ENCODE peak calls at places on chromosomes 7 and 10, in six cellular contexts. R is activated CD4-positive, alpha-beta T cell treated with anti-CD3 and anti-CD28 coated beads, Interleukin-2, amount 50 U/mL, for 1 hour; N is neural crest cell; L is lower leg skin; H is bronchial epithelial cell; X is foreskin fibroblast. S is an unnamed sample.

GRCh38 chr7:46559194-46559576 is 638.1 kb upstream of the IGFBP3 start:
- DNase-seq in X (peak), L (no peak), R (no peak), H (peak), N (no peak), S (peak)

GRCh38 chr7:69811682-69812344 is 213.5 kb downstream of the AUTS2 start:
- DNase-seq in N (no peak), R (no peak), H (no peak), L (no peak), X (no peak), S (no peak)

GRCh38 chr7:116652793-116653192 is 19.2 kb upstream of the MET start:
- DNase-seq in X (no peak), L (no peak), N (no peak), H (peak), R (no peak), S (no peak)

GRCh38 chr7:101507791-101508252 is 121.3 kb downstream of the MYL10 start:
- DNase-seq in L (no peak), N (peak), R (peak), X (peak), H (peak), S (peak)

GRCh38 chr10:78899996-78900714 is 168.6 kb upstream of the ZMIZ1 start:
- DNase-seq in N (no peak), X (no peak), R (no peak), L (peak), H (no peak), S (peak)

GRCh38 chr7:47945261-47946015 is 2.8 kb downstream of the PKD1L1 start:
- DNase-seq in L (peak), N (peak), H (peak), X (peak), R (peak), S (peak)

GRCh38 chr10:102869290-102870198 is at the start of gene AS3MT:
- DNase-seq in L (no peak), H (no peak), R (no peak), N (peak), X (peak), S (peak)

GRCh38 chr10:98293550-98294269 is 25.7 kb upstream of the LOXL4 start:
- DNase-seq in L (peak), H (peak), R (no peak), X (peak), N (no peak), S (no peak)

GRCh38 chr7:11648980-11649379 is 183.0 kb downstream of the THSD7A start:
- DNase-seq in H (no peak), N (no peak), L (no peak), R (no peak), X (peak), S (no peak)

GRCh38 chr7:14606101-14606500 is 296.4 kb downstream of the DGKB start:
- DNase-seq in X (peak), L (no peak), N (no peak), H (peak), R (no peak), S (no peak)

GRCh38 chr10:13961096-13961495 is 369.6 kb downstream of the FRMD4A start:
- DNase-seq in N (no peak), R (no peak), X (peak), L (no peak), H (no peak), S (no peak)

GRCh38 chr10:132536241-132536963 is 1.2 kb upstream of the INPP5A start:
- DNase-seq in X (peak), H (no peak), L (no peak), R (no peak), N (no peak), S (peak)

GRCh38 chr10:110392860-110393732 is 88.4 kb upstream of the SMNDC1 start:
- DNase-seq in X (peak), H (peak), N (no peak), R (no peak), L (no peak), S (peak)

GRCh38 chr10:21161647-21162046 is 264.5 kb upstream of the NEBL start:
- DNase-seq in N (no peak), X (no peak), R (no peak), H (no peak), L (no peak), S (no peak)

GRCh38 chr7:128343554-128344430 is at the start of gene RBM28:
- DNase-seq in X (peak), N (peak), L (peak), H (peak), R (peak), S (peak)

GRCh38 chr7:105675873-105676484 is 94.7 kb upstream of the EFCAB10 start:
- DNase-seq in L (peak), R (peak), N (no peak), H (no peak), X (no peak), S (no peak)

GRCh38 chr7:159175792-159176191 is 31.1 kb upstream of the VIPR2 start:
- DNase-seq in H (no peak), N (no peak), R (no peak), L (no peak), X (no peak), S (no peak)

GRCh38 chr7:149854611-149855367 is 16.6 kb downstream of the ZNF862 start:
- DNase-seq in H (peak), L (no peak), N (no peak), R (peak), X (peak), S (peak)

GRCh38 chr10:121900443-121901174 is 27.2 kb downstream of the ATE1 start:
- DNase-seq in X (peak), R (no peak), H (peak), N (peak), L (no peak), S (no peak)

GRCh38 chr7:27046854-27047549 is 48.8 kb downstream of the HOXA1 start:
- DNase-seq in L (no peak), R (no peak), H (peak), X (peak), N (no peak), S (no peak)

GRCh38 chr10:5645944-5646617 is 20.3 kb downstream of the ASB13 start:
- DNase-seq in N (no peak), X (no peak), R (no peak), L (peak), H (no peak), S (no peak)

S was measured in uterus.